ENCODE peak calls at places on chromosomes 16 and 17, in seven cellular contexts. U is mammary epithelial cell, L is heart right ventricle, T is AG04450, O is esophagus squamous epithelium, G is BE2C, S is ovary. Q is an unnamed sample. For H3K9me3, the result is how much of the 10 kb centered on the place peaks cover.

GRCh38 chr16:67837811-67838210 is 4.3 kb upstream of the THAP11 start:
- DNase-seq in G (no peak), U (no peak), T (no peak), O (no peak), S (no peak), L (no peak), Q (no peak)

GRCh38 chr17:74126959-74127358 is 76.5 kb upstream of the RPL38 start:
- DNase-seq in L (no peak), O (no peak), S (no peak), G (no peak), T (no peak), U (no peak), Q (no peak)

GRCh38 chr16:14309906-14310305 is 238.8 kb downstream of the MRTFB start:
- DNase-seq in G (no peak), U (peak), T (no peak), O (no peak), L (no peak), S (no peak), Q (no peak)

GRCh38 chr16:49671325-49671724 is 184.6 kb downstream of the ZNF423 start:
- DNase-seq in G (no peak), L (no peak), S (no peak), T (no peak), O (no peak), U (no peak), Q (no peak)

GRCh38 chr16:66275795-66276428 is 90.6 kb upstream of the CDH5 start:
- DNase-seq in U (peak), S (no peak), L (no peak), O (no peak), T (no peak), G (peak), Q (no peak)

GRCh38 chr17:44501866-44502265 is 1.3 kb downstream of the GPATCH8 start:
- DNase-seq in O (no peak), S (no peak), G (no peak), L (no peak), U (peak), T (no peak), Q (no peak)

GRCh38 chr16:87156195-87156594 is 161.0 kb downstream of the C16orf95 start:
- DNase-seq in L (no peak), S (no peak), U (no peak), O (no peak), T (no peak), G (no peak), Q (no peak)

GRCh38 chr17:48604770-48605329 is at the start of gene HOXB6:
- DNase-seq in T (no peak), S (no peak), U (no peak), O (no peak), L (no peak), G (no peak), Q (no peak)

GRCh38 chr17:16818821-16819683 is 129.0 kb downstream of the CCDC144A start:
- DNase-seq in O (no peak), S (no peak), T (no peak), L (peak), G (no peak), U (no peak), Q (no peak)

GRCh38 chr16:85162478-85163277 is 50.4 kb upstream of the CIBAR2 start:
- DNase-seq in T (peak), L (peak), O (no peak), G (peak), U (no peak), S (peak), Q (peak)

GRCh38 chr16:80883159-80883642 is 78.8 kb upstream of the CDYL2 start:
- DNase-seq in G (no peak), T (no peak), L (no peak), O (no peak), S (no peak), U (no peak), Q (no peak)

GRCh38 chr17:45787656-45788055 is 3.5 kb downstream of the CRHR1 start:
- DNase-seq in U (no peak), S (no peak), G (no peak), O (no peak), T (no peak), L (no peak), Q (no peak)

GRCh38 chr17:76492989-76493501 is 8.2 kb downstream of the RHBDF2 start:
- DNase-seq in O (no peak), L (peak), S (no peak), T (peak), G (no peak), U (peak), Q (peak)

GRCh38 chr17:71760062-71760720 is 360.6 kb upstream of the SOX9 start:
- DNase-seq in O (no peak), U (peak), L (no peak), G (no peak), T (peak), S (no peak), Q (no peak)

GRCh38 chr17:80049986-80050385 is 13.5 kb downstream of the CCDC40 start:
- DNase-seq in O (no peak), T (no peak), L (no peak), U (no peak), G (no peak), S (no peak), Q (no peak)

GRCh38 chr16:22665803-22666202 is 148.2 kb upstream of the HS3ST2 start:
- DNase-seq in L (no peak), T (no peak), O (no peak), G (no peak), U (no peak), S (no peak), Q (no peak)

GRCh38 chr17:52938623-52939230 is 780.2 kb upstream of the CA10 start:
- DNase-seq in S (no peak), U (no peak), L (no peak), G (no peak), T (no peak), O (no peak), Q (no peak)
- H3K9me3 ChIP-seq in S (under half), U (under half), L (under half), G (under half), T (under half), O (under half), Q (under half)

DNA sequence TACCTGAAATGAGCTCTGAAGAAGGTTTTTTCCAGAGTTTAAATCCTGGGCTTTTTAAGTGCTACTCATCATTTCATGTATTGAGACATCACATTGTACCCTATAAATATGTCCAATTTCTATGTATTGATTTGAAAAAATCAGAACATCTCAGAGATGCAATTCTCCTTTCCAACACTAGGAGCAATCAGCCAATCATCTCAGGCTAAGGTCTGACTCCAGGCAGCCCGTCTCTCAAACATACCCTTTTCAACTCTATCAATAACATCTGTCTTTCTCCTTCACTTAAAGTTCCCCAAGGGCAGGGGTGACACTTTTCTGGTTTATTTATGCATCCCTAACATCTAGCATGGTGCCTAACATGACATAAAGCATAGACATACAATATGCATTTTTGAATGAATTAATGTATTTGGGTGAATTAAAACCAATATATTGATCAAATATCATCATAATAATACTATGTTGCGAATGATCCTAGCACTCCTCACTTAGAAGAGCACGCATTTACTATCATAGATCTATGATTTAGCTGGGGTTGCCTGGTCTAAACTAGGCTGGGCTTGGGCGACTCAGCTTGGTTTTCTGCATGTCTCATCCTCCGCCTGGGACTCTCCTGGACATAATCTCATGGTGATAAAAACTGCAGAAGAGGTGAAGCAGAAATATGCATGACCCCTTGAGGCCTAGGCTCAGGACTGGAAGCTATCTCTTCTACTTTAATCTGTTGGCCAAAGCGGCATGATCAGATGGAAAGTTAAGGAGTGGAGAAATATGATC is 5.2 kb upstream of the CDH11 start:
- DNase-seq in T (no peak), G (no peak), U (no peak), S (no peak), O (no peak), L (no peak), Q (no peak)
- H3K9me3 ChIP-seq in T (under half), G (under half), U (under half), S (under half), O (under half), L (under half), Q (under half)

DNA sequence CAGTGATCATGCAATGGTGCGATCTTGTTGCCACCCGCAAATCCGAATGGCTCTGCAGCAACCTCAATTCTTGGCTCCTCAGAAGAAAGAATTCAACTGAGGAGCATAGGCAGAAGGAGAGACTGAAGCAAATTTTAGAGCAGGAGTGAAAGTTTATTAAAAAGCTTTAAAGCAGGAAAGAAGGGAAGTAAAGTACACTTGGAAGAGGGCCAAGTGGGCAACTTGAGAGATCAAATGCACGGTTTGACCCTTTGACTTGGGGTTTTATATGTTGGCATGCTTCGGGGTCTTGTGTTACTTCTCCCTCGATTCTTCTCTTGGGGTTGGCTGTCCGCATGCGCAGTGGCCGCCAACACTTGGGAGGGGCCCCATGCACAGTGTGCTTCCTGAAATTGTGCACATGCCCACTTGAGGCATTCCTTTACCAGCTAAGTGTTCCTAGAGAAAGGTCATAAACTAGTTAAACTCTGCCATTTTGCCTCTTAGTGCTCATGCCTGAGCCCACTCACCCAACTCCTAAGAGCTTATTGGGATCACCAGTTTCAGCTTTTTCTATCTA is 36.7 kb downstream of the ZNRF1 start:
- DNase-seq in U (no peak), O (no peak), G (no peak), S (no peak), T (no peak), L (no peak), Q (no peak)
- H3K9me3 ChIP-seq in U (under half), O (under half), G (under half), S (under half), T (under half), L (under half), Q (under half)

GRCh38 chr16:31785126-31785525 is 88.5 kb upstream of the ZNF267 start:
- DNase-seq in S (no peak), L (no peak), U (no peak), O (no peak), G (no peak), T (no peak), Q (no peak)

GRCh38 chr16:31780342-31780741 is 93.3 kb upstream of the ZNF267 start:
- DNase-seq in L (no peak), O (no peak), U (no peak), S (no peak), T (no peak), G (no peak), Q (no peak)
- H3K9me3 ChIP-seq in L (half or more), O (under half), U (under half), S (under half), T (under half), G (under half), Q (half or more)

GRCh38 chr17:50891577-50891989 is 25.4 kb upstream of the TOB1 start:
- DNase-seq in U (no peak), L (no peak), G (no peak), S (no peak), T (no peak), O (no peak), Q (no peak)
- H3K9me3 ChIP-seq in U (under half), L (under half), G (under half), S (under half), T (under half), O (under half), Q (under half)

GRCh38 chr16:35711958-35712357 is 2252.5 kb downstream of the TP53TG3F start:
- DNase-seq in T (no peak), S (no peak), U (no peak), O (no peak), L (no peak), G (no peak), Q (no peak)
- H3K9me3 ChIP-seq in T (under half), S (under half), U (under half), O (under half), L (half or more), G (under half), Q (under half)

Q was measured in ascending aorta.